ENCODE peak calls at places on chromosomes 2 and 18, in seven cellular contexts. P, Z, Y, O, S, C and T are unnamed samples.

GRCh38 chr18:79485788-79486355 is 90.1 kb downstream of the NFATC1 start:
- DNase-seq in P (no peak), Y (peak; percentile 92), C (no peak), S (peak; percentile 94), O (peak; percentile 22), Z (no peak), T (no peak)

GRCh38 chr2:153163055-153163454 is 315.5 kb downstream of the RPRM start:
- DNase-seq in P (peak; percentile 89), Z (peak; percentile 27), S (peak; percentile 16), O (no peak), C (no peak), Y (no peak), T (no peak)

GRCh38 chr18:55587341-55588000 is 521 bp downstream of the TCF4 start:
- DNase-seq in O (peak; percentile 29), S (peak; percentile 62), P (peak; percentile 58), Z (peak; percentile 12), C (no peak), Y (peak; percentile 51), T (no peak)

GRCh38 chr2:72980535-72981217 is 63.4 kb downstream of the EMX1 start:
- DNase-seq in C (no peak), Z (no peak), O (no peak), Y (peak; percentile 58), P (no peak), S (peak; percentile 85), T (no peak)

GRCh38 chr2:200439981-200440380 is 69.9 kb downstream of the KCTD18 start:
- DNase-seq in Y (no peak), O (no peak), Z (no peak), C (no peak), S (no peak), P (no peak), T (no peak)

GRCh38 chr2:72953976-72954375 is 36.7 kb downstream of the EMX1 start:
- DNase-seq in C (no peak), P (no peak), S (no peak), Y (no peak), O (no peak), Z (no peak), T (no peak)

GRCh38 chr2:7666561-7667259 is 749.5 kb downstream of the RNF144A start:
- DNase-seq in Y (no peak), C (no peak), O (no peak), Z (no peak), P (peak; percentile 20), S (no peak), T (no peak)

GRCh38 chr2:196247114-196247978 is 76.0 kb upstream of the STK17B start:
- DNase-seq in S (no peak), O (no peak), P (no peak), C (no peak), Y (no peak), Z (no peak), T (no peak)

GRCh38 chr2:187614756-187615155 is 60.5 kb upstream of the TFPI start:
- DNase-seq in Y (peak; percentile 58), P (no peak), O (no peak), S (peak; percentile 77), Z (no peak), C (no peak), T (no peak)

GRCh38 chr18:79574938-79575525 is 104.6 kb upstream of the CTDP1 start:
- DNase-seq in O (no peak), S (no peak), Y (no peak), C (no peak), P (no peak), Z (no peak), T (no peak)

GRCh38 chr2:219127236-219127635 is 33.4 kb downstream of the NHEJ1 start:
- DNase-seq in S (peak; percentile 43), Z (no peak), P (no peak), C (no peak), O (no peak), Y (no peak), T (no peak)

GRCh38 chr2:46451131-46451711 is 28.1 kb upstream of the TMEM247 start:
- DNase-seq in Z (no peak), S (peak; percentile 20), Y (peak; percentile 88), O (no peak), P (no peak), C (no peak), T (no peak)

GRCh38 chr2:16101196-16101595 is 160.8 kb downstream of the MYCN start:
- DNase-seq in C (no peak), Y (no peak), S (no peak), Z (no peak), O (no peak), P (no peak), T (no peak)

GRCh38 chr18:44765451-44765850 is 84.8 kb downstream of the SETBP1 start:
- DNase-seq in O (no peak), Z (no peak), Y (no peak), P (no peak), C (no peak), S (no peak), T (no peak)

GRCh38 chr2:85811850-85812735 is 58.3 kb downstream of the ATOH8 start:
- DNase-seq in C (peak; percentile 55), Y (no peak), S (no peak), P (no peak), O (no peak), Z (no peak), T (no peak)

DNA sequence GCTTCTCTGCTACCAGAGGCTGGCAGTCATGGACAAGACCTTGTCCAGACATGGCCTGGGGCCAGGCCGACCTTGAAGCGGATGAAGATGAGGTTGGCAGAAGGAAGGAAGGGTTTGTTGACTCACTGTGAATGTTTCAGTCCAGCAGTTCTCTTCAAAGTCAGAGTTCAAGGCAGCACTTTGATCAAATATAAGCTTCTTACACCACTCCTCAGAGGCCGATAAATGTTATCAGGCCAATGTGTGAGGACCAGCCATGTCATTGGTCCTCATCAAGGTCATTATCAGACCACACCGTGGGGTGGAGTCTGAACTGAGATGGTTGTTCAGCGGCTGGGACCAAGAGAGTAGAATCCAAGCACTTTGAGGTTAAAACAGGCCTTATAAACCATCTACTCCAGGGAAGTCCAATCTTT is 35.5 kb downstream of the QPCT start:
- DNase-seq in C (no peak), O (no peak), S (peak; percentile 36), Y (no peak), Z (no peak), P (no peak), T (no peak)
- H3K4me1 ChIP-seq in C (no peaks in the 10 kb centered on the region), O (no peaks in the 10 kb centered on the region), S (peaks cover 4% of the 10 kb centered on the region), Y (peaks cover 9% of the 10 kb centered on the region), Z (no peaks in the 10 kb centered on the region), P (no peaks in the 10 kb centered on the region), T (peaks cover 10% of the 10 kb centered on the region)

GRCh38 chr2:188975497-188976102 is 1.4 kb downstream of the COL3A1 start:
- DNase-seq in Z (peak; percentile 28), P (peak; percentile 28), S (peak; percentile 88), O (no peak), C (no peak), Y (peak; percentile 93), T (no peak)

GRCh38 chr2:188979730-188980123 is 5.6 kb downstream of the COL3A1 start:
- DNase-seq in C (no peak), O (no peak), Z (no peak), P (no peak), Y (no peak), S (no peak), T (no peak)

GRCh38 chr2:188978291-188979081 is 4.3 kb downstream of the COL3A1 start:
- DNase-seq in P (peak; percentile 15), Z (peak; percentile 29), S (peak; percentile 96), Y (peak; percentile 69), C (no peak), O (no peak), T (no peak)

GRCh38 chr2:188976545-188977268 is 2.5 kb downstream of the COL3A1 start:
- DNase-seq in P (no peak), C (no peak), O (no peak), Y (peak; percentile 81), S (peak; percentile 54), Z (peak; percentile 23), T (no peak)

DNA sequence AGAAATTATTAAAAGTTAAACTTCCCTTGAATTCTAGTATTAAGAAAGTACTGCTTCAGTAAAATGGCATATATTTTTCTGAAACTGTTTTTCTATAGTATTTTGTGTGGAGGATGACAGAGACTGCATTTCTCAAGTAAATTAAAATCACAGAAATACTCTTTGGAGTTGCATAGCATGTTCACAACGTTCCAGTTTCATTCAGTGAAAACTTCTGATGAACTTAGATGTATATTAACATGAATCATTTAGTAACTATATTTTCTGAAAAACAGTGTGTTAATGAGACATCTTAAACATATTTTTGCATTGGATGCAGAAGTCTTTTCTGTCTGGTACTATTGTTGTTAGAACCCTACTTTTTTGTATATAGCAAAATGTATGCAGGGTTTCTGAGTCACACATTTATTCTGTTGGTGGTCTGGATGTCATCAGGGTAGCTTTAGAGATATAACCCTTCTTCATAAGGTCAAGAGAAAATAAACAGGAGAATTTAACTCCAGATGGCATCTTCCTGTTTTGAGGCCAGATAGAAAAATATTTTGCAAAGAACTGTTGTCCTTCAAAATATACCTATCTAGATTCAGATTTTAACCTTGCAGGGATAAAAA is 5.1 kb downstream of the COL3A1 start:
- DNase-seq in C (no peak), O (no peak), S (peak; percentile 47), Z (no peak), Y (peak; percentile 58), P (no peak), T (no peak)
- H3K4me3 ChIP-seq in C (no peak overlapping the region), O (peak overlapping the region; percentile 64), S (peak overlapping the region; percentile 63), Z (no peak overlapping the region), Y (peak overlapping the region; percentile 18), P (no peak overlapping the region), T (no peak overlapping the region)

DNA sequence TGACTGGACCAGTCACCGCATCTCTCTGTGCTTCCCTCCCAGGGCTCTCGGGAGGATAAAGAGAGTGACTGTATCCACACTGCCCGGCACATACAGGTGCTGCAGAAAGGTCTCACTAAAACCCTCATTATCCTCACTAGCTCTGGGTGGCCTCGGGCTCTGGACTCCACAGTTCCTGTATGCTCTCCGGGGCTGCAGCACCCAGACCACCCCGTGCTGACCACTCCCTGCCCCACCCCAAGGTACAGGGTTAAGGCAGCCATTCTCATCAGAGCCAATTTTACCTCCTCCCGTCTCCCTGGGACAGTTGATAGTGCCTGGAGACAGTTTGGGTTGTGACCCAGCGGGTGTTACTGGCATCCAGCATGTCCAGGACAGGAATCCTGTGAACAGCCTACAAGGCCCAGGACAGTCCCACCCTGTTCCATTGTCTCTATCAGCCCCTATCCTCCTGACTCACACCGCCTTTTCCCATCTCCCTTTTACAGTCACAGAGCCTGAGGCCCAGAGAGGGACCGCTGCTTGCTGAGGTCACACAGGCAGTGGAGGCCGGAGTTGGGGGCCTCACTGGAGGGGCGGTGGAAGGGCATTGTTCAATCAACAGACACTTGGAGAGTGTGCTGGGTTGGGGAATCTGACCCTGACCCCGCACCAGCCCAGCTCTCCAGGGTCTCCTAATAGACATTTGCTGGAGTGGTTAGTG is 1.7 kb downstream of the ZAP70 start:
- DNase-seq in Z (no peak), P (no peak), O (peak; percentile 5), C (no peak), Y (no peak), S (no peak), T (no peak)
- H3K4me1 ChIP-seq in Z (no peaks in the 10 kb centered on the region), P (peaks cover 5% of the 10 kb centered on the region), O (peaks cover 10% of the 10 kb centered on the region), C (no peaks in the 10 kb centered on the region), Y (no peaks in the 10 kb centered on the region), S (no peaks in the 10 kb centered on the region), T (peaks cover 92% of the 10 kb centered on the region)

DNA sequence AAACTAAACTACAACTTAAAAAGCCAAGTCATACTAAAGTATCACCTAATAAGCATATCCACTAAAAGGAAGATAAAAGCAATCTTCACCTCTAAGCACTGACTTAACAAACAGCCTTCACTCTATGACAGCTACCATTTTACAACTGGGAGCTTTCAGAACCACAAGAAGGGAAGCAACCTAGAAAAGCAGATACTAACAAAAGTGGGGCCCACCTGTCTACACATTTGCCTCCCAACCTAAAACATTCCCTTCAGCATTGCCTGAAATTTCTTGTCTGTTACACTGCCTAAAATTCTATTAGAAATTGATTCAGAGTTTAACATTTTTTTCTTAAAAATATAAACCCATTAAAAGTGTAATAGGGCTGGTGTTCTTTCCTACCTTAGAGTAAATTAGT is 172.0 kb downstream of the ATAD2B start:
- DNase-seq in Z (no peak), Y (no peak), P (no peak), O (no peak), S (no peak), C (no peak), T (no peak)
- H3K4me3 ChIP-seq in Z (no peak overlapping the region), Y (no peak overlapping the region), P (no peak overlapping the region), O (no peak overlapping the region), S (no peak overlapping the region), C (no peak overlapping the region), T (no peak overlapping the region)